ENCODE peak calls at places on chromosomes 16 and 17, in seven cellular contexts. Y is Peyer's patch, S is gastrocnemius medialis, T is transverse colon, N is lung, U is neural progenitor cell, G is heart left ventricle. M is an unnamed sample.

GRCh38 chr16:4372578-4373355 is 1.1 kb downstream of the VASN start:
- DNase-seq in Y (no peak), S (no peak), T (no peak), N (no peak), U (peak), G (no peak), M (no peak)

GRCh38 chr17:927611-928461 is 51.7 kb downstream of the NXN start:
- DNase-seq in Y (no peak), S (no peak), T (no peak), N (peak), U (peak), G (no peak), M (no peak)

GRCh38 chr17:2564876-2565275 is 28.6 kb upstream of the PAFAH1B1 start:
- DNase-seq in Y (no peak), S (no peak), T (peak), N (peak), U (no peak), G (no peak), M (no peak)

GRCh38 chr16:62157544-62157943 is 121.3 kb upstream of the CDH8 start:
- DNase-seq in Y (no peak), S (no peak), T (no peak), N (no peak), U (no peak), G (no peak), M (no peak)

GRCh38 chr17:31494259-31495048 is 103.0 kb downstream of the RAB11FIP4 start:
- DNase-seq in Y (peak), S (no peak), T (peak), N (no peak), U (no peak), G (peak), M (no peak)

GRCh38 chr17:63203652-63204051 is 237.6 kb downstream of the TANC2 start:
- DNase-seq in Y (no peak), S (no peak), T (no peak), N (no peak), U (no peak), G (no peak), M (no peak)

GRCh38 chr16:46690281-46691178 is 1.1 kb downstream of the ORC6 start:
- DNase-seq in Y (no peak), S (no peak), T (peak), N (no peak), U (peak), G (no peak), M (no peak)

GRCh38 chr17:78185981-78186688 is 717 bp downstream of the TK1 start:
- DNase-seq in Y (no peak), S (no peak), T (peak), N (no peak), U (peak), G (peak), M (no peak)

GRCh38 chr16:27598226-27598625 is 48.3 kb downstream of the KATNIP start:
- DNase-seq in Y (no peak), S (no peak), T (no peak), N (no peak), U (no peak), G (no peak), M (no peak)

GRCh38 chr16:87076950-87077749 is 240.0 kb downstream of the C16orf95 start:
- DNase-seq in Y (peak), S (peak), T (peak), N (peak), U (peak), G (no peak), M (no peak)

GRCh38 chr16:87075319-87075860 is 241.8 kb downstream of the C16orf95 start:
- DNase-seq in Y (no peak), S (no peak), T (no peak), N (no peak), U (no peak), G (no peak), M (no peak)

GRCh38 chr16:87080571-87081167 is 236.5 kb downstream of the C16orf95 start:
- DNase-seq in Y (no peak), S (no peak), T (no peak), N (no peak), U (no peak), G (no peak), M (no peak)

GRCh38 chr16:87076331-87076949 is 240.8 kb downstream of the C16orf95 start:
- DNase-seq in Y (no peak), S (no peak), T (no peak), N (no peak), U (no peak), G (no peak), M (no peak)

DNA sequence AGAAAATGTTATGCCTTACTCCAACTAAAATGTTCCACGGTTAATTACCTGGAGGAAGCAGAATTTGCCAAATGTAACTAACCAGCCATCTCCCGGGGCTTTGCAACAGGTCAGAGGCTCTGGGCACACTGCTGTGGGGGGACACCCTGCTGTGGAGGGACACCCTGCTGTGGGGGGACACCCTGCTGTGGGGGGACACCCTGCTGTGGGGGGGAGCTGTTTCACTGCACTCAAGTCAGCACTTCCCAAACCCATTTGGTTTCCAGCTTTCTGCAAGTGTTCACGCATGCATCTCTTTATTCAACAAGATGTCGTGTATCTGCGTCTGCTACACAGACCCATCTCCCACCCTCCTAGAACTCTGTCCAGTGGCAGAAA is 239.5 kb downstream of the C16orf95 start:
- DNase-seq in Y (no peak), S (no peak), T (no peak), N (no peak), U (no peak), G (no peak), M (no peak)
- H3K27ac ChIP-seq in Y (no peak), S (no peak), T (no peak), N (no peak), U (no peak), G (no peak), M (no peak)

GRCh38 chr16:47946077-47946476 is 209.7 kb downstream of the ABCC12 start:
- DNase-seq in Y (no peak), S (no peak), T (no peak), N (no peak), U (no peak), G (no peak), M (no peak)

GRCh38 chr16:47949276-47949675 is 206.5 kb downstream of the ABCC12 start:
- DNase-seq in Y (no peak), S (no peak), T (no peak), N (no peak), U (no peak), G (no peak), M (no peak)

GRCh38 chr16:47943235-47943634 is 212.6 kb downstream of the ABCC12 start:
- DNase-seq in Y (no peak), S (no peak), T (no peak), N (no peak), U (no peak), G (no peak), M (no peak)

GRCh38 chr16:47944589-47944988 is 211.2 kb downstream of the ABCC12 start:
- DNase-seq in Y (no peak), S (no peak), T (no peak), N (no peak), U (no peak), G (no peak), M (no peak)

GRCh38 chr16:47947741-47948140 is 208.1 kb downstream of the ABCC12 start:
- DNase-seq in Y (no peak), S (no peak), T (no peak), N (no peak), U (no peak), G (no peak), M (no peak)
- H3K4me3 ChIP-seq in Y (no peak), S (no peak), T (no peak), N (no peak), U (no peak), G (no peak), M (no peak)

DNA sequence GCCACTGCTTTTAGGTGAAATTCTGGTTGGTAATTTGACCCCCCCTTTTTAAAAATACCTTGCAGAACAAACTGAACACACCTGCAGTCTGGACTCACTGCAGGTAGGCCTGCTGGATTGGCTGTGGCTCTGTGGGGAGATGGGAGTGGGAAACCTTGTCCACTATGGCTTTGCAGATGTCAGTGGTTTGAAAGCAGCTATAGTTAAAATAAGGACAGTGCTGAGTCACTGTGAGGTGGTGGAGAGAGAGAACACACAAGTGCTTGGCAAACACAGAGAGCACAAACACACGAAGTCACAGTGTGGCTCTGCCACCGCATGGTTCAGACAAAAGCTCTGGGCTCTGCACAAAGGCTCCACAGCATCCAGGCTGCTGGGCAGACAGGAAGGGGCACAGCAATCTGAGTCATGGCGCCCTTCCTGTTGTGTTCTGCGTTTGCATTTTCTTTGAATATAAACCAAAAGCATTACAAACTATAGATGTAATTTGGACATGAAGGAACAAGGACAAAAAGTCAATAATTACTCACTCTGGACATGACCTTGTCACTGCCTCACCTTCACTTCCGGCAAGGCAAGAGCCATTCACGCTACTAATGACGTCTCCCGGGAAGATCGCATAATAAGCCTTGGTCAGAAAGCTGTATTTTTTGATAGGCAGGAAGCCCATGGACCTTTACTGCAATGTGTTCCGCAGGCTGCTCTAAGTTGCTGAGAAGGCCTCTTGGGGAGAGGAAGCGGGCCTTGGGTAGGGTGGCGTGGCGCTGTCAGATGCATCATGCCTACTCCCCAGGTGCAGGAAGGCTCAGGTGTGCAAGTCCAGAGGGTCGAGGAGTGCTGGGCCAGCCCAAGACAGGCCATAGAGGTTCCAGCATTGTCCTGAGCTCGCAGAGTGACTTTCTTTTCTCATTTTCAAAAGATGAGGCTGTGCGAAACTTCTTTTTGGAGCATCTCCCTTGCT is 60.1 kb upstream of the MED9 start:
- DNase-seq in Y (no peak), S (peak), T (no peak), N (peak), U (no peak), G (no peak), M (no peak)
- H3K27ac ChIP-seq in Y (no peak), S (peak), T (peak), N (peak), U (no peak), G (peak), M (peak)

GRCh38 chr17:82232876-82233785 is 4.3 kb downstream of the SLC16A3 start:
- DNase-seq in Y (peak), S (peak), T (peak), N (no peak), U (no peak), G (peak), M (no peak)

GRCh38 chr17:82235056-82235774 is 6.4 kb downstream of the SLC16A3 start:
- DNase-seq in Y (no peak), S (peak), T (no peak), N (no peak), U (no peak), G (peak), M (no peak)

GRCh38 chr17:82236142-82236971 is 7.5 kb downstream of the SLC16A3 start:
- DNase-seq in Y (peak), S (peak), T (peak), N (no peak), U (peak), G (peak), M (no peak)

GRCh38 chr17:82235775-82236141 is 6.9 kb downstream of the SLC16A3 start:
- DNase-seq in Y (no peak), S (no peak), T (peak), N (no peak), U (no peak), G (peak), M (no peak)

DNA sequence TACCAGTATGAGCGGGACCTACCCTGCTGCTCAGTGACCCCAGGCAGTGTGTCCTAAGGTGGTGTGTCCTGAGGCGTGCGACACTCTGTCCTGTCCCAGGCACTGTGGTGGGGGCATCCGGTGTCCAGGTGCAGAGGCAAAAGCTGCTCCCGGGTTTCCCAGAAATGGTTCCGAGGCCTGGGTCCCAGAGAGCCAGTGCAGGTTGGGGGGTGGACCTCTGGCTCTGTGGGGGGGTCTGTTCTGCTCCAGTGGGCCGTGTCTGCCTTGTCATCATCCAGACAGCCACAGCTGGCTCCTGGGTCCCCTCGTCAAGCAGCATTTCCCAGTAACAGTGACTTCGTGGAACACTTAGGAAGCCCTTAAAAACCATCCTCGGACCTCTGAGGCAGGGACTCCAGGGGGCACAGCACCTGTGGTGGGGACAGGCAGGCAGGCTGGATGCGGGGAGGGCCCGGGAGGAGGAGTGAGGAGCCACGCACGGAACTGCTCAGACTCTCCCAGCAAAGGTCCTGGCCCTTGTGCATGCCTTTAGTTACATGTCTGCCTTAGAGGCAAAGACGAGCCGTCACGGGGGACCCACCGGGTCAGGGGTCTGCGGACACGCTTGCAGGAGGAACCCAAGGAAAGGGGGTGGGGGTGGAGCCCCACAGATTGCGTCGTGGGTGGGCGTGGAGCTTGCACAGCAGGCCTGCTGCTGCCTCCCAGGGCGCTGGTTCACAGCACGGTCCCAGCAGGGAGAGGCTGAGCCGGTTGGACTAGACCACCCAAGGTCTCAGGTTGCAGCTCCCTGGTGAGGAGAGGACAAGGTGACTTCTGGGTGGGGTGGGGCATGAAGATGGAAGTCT is 5.6 kb downstream of the SLC16A3 start:
- DNase-seq in Y (peak), S (peak), T (no peak), N (no peak), U (no peak), G (peak), M (no peak)
- H3K4me3 ChIP-seq in Y (no peak), S (no peak), T (no peak), N (no peak), U (no peak), G (no peak), M (no peak)

DNA sequence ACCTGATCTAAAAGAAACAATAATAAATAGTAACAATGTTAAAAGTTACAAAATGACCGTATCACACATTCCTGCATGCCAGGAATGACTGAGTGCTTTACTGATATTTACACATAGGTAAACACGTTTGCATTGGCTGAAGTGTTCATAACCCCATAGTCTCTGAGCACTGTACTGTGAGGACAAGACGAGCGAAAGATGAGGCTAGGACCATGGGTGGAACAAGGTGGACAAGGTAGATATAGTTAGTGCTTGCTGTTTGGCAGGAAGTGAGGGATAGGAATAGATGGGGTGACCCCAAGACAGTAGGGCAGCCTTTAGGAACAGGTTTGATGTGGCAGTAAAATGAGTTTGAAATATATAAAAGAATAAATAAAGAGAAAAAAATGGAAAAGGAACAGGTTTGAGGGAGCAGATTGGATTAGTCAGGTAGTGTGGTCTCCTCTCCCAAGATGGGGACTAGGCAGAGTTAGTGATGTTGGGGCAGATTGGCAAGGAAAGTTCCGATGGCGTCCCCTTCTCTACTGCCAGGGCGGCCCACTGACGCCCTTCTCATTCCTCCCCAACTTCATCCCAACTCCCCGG is 453 bp upstream of the E2F4 start:
- DNase-seq in Y (no peak), S (no peak), T (no peak), N (no peak), U (no peak), G (no peak), M (no peak)
- H3K27ac ChIP-seq in Y (peak), S (peak), T (peak), N (no peak), U (no peak), G (peak), M (peak)

M was measured in right atrium auricular region.